ENCODE peak calls at places on chromosome 22, in four cellular contexts. R is K562, L is HepG2, K is GM12878. D is an unnamed sample.

GRCh38 chr22:20571531-20572007 is 64.2 kb downstream of the MED15 start:
- DNase-seq in R (peak), L (peak), K (no peak), D (peak)

GRCh38 chr22:42670921-42671709 is 21.9 kb upstream of the CYB5R3 start:
- DNase-seq in R (no peak), L (no peak), K (no peak), D (no peak)

GRCh38 chr22:46813816-46814597 is 51.6 kb downstream of the TBC1D22A start:
- DNase-seq in R (no peak), L (no peak), K (no peak), D (no peak)

GRCh38 chr22:38655532-38656255 is 498 bp downstream of the FAM227A start:
- DNase-seq in R (no peak), L (no peak), K (no peak), D (peak)

GRCh38 chr22:42877158-42877557 is 20.1 kb upstream of the ARFGAP3 start:
- DNase-seq in R (no peak), L (no peak), K (no peak), D (no peak)

GRCh38 chr22:42863349-42863911 is 6.4 kb upstream of the ARFGAP3 start:
- DNase-seq in R (no peak), L (no peak), K (peak), D (no peak)

GRCh38 chr22:50630376-50630775 is 2.4 kb upstream of the ARSA start:
- DNase-seq in R (no peak), L (no peak), K (no peak), D (no peak)

GRCh38 chr22:33063611-33064010 is 5.4 kb upstream of the SYN3 start:
- DNase-seq in R (no peak), L (no peak), K (no peak), D (no peak)

GRCh38 chr22:32469799-32470212 is 4.8 kb upstream of the FBXO7 start:
- DNase-seq in R (peak), L (no peak), K (no peak), D (peak)

GRCh38 chr22:49008682-49009235 is 818.9 kb downstream of the BRD1 start:
- DNase-seq in R (no peak), L (no peak), K (no peak), D (no peak)

GRCh38 chr22:35397095-35397904 is 2.6 kb upstream of the MCM5 start:
- DNase-seq in R (no peak), L (peak), K (no peak), D (no peak)

GRCh38 chr22:49629586-49630447 is 197.9 kb downstream of the BRD1 start:
- DNase-seq in R (no peak), L (no peak), K (no peak), D (no peak)

GRCh38 chr22:19603767-19604166 is 79.6 kb upstream of the CLDN5 start:
- DNase-seq in R (no peak), L (peak), K (no peak), D (no peak)

GRCh38 chr22:40853961-40854360 is 2.5 kb downstream of the ST13 start:
- DNase-seq in R (no peak), L (no peak), K (no peak), D (peak)

GRCh38 chr22:29947410-29948387 is 64.7 kb downstream of the MTMR3 start:
- DNase-seq in R (no peak), L (no peak), K (no peak), D (peak)

GRCh38 chr22:23401111-23401909 is 178.8 kb downstream of the IGLL1 start:
- DNase-seq in R (peak), L (no peak), K (no peak), D (no peak)

GRCh38 chr22:49585695-49586243 is 241.9 kb downstream of the BRD1 start:
- DNase-seq in R (no peak), L (no peak), K (no peak), D (no peak)

GRCh38 chr22:24402460-24403192 is 24.8 kb upstream of the ADORA2A start:
- DNase-seq in R (no peak), L (peak), K (peak), D (peak)

GRCh38 chr22:47107431-47107830 is 345.0 kb downstream of the TBC1D22A start:
- DNase-seq in R (no peak), L (no peak), K (no peak), D (no peak)

GRCh38 chr22:41425704-41426365 is 20.8 kb downstream of the TOB2 start:
- DNase-seq in R (no peak), L (no peak), K (no peak), D (no peak)

GRCh38 chr22:49136816-49137180 is 690.9 kb downstream of the BRD1 start:
- DNase-seq in R (no peak), L (no peak), K (no peak), D (no peak)

GRCh38 chr22:38353142-38353629 is 36.0 kb upstream of the CSNK1E start:
- DNase-seq in R (peak), L (no peak), K (no peak), D (peak)

GRCh38 chr22:46069518-46070214 is 80.7 kb upstream of the PPARA start:
- DNase-seq in R (no peak), L (no peak), K (no peak), D (peak)

GRCh38 chr22:42608481-42609361 is 6.0 kb downstream of the POLDIP3 start:
- DNase-seq in R (no peak), L (no peak), K (no peak), D (no peak)

GRCh38 chr22:49633010-49633324 is 194.7 kb downstream of the BRD1 start:
- DNase-seq in R (no peak), L (no peak), K (no peak), D (peak)

GRCh38 chr22:47309946-47310345 is 547.5 kb downstream of the TBC1D22A start:
- DNase-seq in R (no peak), L (no peak), K (no peak), D (no peak)

GRCh38 chr22:49210606-49211005 is 617.1 kb downstream of the BRD1 start:
- DNase-seq in R (no peak), L (no peak), K (no peak), D (no peak)

GRCh38 chr22:45842141-45842831 is 134.7 kb downstream of the WNT7B start:
- DNase-seq in R (no peak), L (no peak), K (no peak), D (no peak)

GRCh38 chr22:46098525-46099475 is 51.5 kb upstream of the PPARA start:
- DNase-seq in R (no peak), L (no peak), K (no peak), D (peak)

GRCh38 chr22:24440718-24441405 is 13.5 kb downstream of the ADORA2A start:
- DNase-seq in R (no peak), L (no peak), K (no peak), D (peak)

GRCh38 chr22:19885841-19886592 is 31.3 kb upstream of the GNB1L start:
- DNase-seq in R (no peak), L (no peak), K (no peak), D (no peak)

GRCh38 chr22:36765131-36765942 is 10.6 kb downstream of the IFT27 start:
- DNase-seq in R (no peak), L (no peak), K (no peak), D (no peak)
- TF ChIP-seq NFIC in R (no peak), L (no peak), K (no peak), D (no peak)

DNA sequence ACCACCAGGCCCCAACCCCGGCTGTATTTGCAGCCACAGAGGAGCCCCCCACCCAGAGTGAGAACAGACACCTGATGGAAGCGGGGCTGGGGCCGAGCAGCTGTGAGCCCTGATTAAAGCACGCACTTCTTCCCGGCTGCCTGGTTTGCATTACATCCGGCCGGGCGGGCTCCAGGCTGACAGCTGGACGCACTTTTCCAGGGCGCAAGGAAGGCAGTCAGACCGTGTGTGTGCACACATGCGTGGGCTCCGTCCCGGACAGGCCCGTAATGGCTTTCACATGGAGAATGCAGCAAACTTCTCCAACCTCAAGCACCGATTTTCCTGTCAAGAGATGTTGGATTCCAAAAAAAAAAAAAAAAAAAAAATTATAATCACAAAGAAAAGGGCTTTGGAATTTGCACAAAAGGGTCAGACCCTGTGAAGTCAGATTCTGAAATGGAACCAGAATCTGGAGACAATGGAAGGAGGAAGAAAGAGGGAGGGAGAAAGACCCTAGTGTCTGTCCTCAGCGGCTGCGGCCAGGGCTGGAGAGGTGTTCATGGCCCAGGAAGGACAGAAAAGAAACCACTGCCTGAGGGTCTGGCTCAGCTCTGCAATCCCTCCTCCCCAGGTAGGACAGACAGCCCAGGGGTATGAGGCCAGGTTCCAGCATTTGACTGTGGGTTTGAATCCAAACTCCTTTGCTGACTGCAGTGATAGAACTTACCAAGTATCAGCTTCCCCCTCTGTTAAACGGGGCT is 365.5 kb downstream of the MN1 start:
- DNase-seq in R (no peak), L (no peak), K (no peak), D (peak)
- TF ChIP-seq NFIC in R (no peak), L (no peak), K (no peak), D (no peak)

DNA sequence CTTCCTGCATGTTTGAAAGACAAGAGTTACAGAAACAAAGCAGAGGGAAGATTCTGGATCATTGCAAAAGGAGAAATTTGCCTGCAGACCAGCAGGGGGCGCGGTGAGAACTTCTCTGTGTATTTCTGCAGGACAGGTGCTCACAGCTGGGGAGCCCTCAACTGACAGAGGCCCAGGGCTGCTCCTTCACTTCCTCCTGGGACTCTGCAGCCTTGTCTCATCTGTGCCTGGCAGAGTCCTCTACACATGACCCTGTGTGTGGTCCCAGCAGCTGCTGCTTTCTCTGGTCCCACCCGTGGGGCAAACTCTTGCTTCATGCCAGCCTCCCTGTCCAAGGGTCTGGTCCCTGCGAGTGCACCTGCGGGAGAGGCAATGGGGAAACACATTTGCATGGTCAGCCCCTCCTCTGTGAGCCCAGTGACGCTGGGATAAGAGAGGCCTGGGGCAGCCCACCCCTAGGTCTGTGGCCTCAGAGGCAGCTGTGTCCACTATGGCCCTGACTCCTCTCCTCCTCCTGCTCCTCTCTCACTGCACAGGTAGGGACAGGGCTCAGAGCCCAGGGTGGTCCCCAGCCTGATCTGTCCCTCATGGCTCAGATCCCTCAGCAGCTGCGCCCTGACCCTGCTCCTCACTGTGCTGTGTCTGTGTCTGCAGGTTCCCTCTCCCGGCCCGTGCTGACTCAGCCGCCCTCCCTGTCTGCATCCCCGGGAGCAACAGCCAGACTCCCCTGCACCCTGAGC is 43.2 kb upstream of the VPREB1 start:
- DNase-seq in R (peak), L (peak), K (no peak), D (peak)
- TF ChIP-seq NFIC in R (no peak), L (no peak), K (no peak), D (no peak)

GRCh38 chr22:18078329-18079041 is 695 bp downstream of the PEX26 start:
- DNase-seq in R (peak), L (peak), K (no peak), D (peak)
- TF ChIP-seq NFIC in R (no peak), L (no peak), K (no peak), D (no peak)